ENCODE peak calls at places on chromosomes 16 and 17, in seven cellular contexts. P is endodermal cell; E is epithelial cell of prostate; O is foreskin keratinocyte; X is psoas muscle; B is effector memory CD4-positive, alpha-beta T cell; T is K562. N is an unnamed sample.

GRCh38 chr16:14371778-14372431 is 258.2 kb downstream of the PARN start:
- DNase-seq in P (peak), E (no peak), O (no peak), X (no peak), B (no peak), T (peak), N (no peak)

GRCh38 chr17:50364715-50365114 is 8.3 kb downstream of the MRPL27 start:
- DNase-seq in P (peak), E (no peak), O (no peak), X (no peak), B (no peak), T (no peak), N (no peak)

GRCh38 chr16:88634141-88634993 is 4.0 kb upstream of the IL17C start:
- DNase-seq in P (peak), E (no peak), O (no peak), X (peak), B (peak), T (peak), N (no peak)

GRCh38 chr17:56834380-56835258 is 668 bp downstream of the DGKE start:
- DNase-seq in P (peak), E (no peak), O (peak), X (peak), B (peak), T (peak), N (peak)

GRCh38 chr16:31876955-31877828 is 3.6 kb downstream of the ZNF267 start:
- DNase-seq in P (no peak), E (peak), O (peak), X (no peak), B (peak), T (no peak), N (no peak)

GRCh38 chr17:74831442-74832146 is 28.1 kb downstream of the GRIN2C start:
- DNase-seq in P (no peak), E (no peak), O (no peak), X (no peak), B (no peak), T (no peak), N (no peak)

GRCh38 chr17:39598635-39599005 is 9.1 kb downstream of the NEUROD2 start:
- DNase-seq in P (peak), E (no peak), O (no peak), X (no peak), B (no peak), T (no peak), N (no peak)

GRCh38 chr17:76091526-76092285 is 11.9 kb downstream of the EXOC7 start:
- DNase-seq in P (no peak), E (no peak), O (no peak), X (no peak), B (no peak), T (no peak), N (peak)

GRCh38 chr16:80460004-80460403 is 80.8 kb upstream of the DYNLRB2 start:
- DNase-seq in P (no peak), E (no peak), O (no peak), X (no peak), B (no peak), T (no peak), N (no peak)

GRCh38 chr17:19003966-19004600 is 481 bp downstream of the FAM83G start:
- DNase-seq in P (peak), E (no peak), O (peak), X (no peak), B (peak), T (peak), N (peak)

GRCh38 chr17:64498308-64499203 is 1.7 kb upstream of the POLG2 start:
- DNase-seq in P (no peak), E (no peak), O (no peak), X (no peak), B (no peak), T (no peak), N (no peak)

GRCh38 chr16:84144301-84144858 is 597 bp downstream of the HSDL1 start:
- DNase-seq in P (peak), E (no peak), O (peak), X (peak), B (peak), T (peak), N (peak)

GRCh38 chr16:30700491-30700890 is 1.5 kb downstream of the SRCAP start:
- DNase-seq in P (no peak), E (no peak), O (no peak), X (no peak), B (no peak), T (peak), N (no peak)

GRCh38 chr17:34584805-34585416 is 5.5 kb downstream of the TMEM132E start:
- DNase-seq in P (no peak), E (no peak), O (no peak), X (no peak), B (no peak), T (peak), N (no peak)

GRCh38 chr16:15650019-15650697 is at the start of gene NDE1:
- DNase-seq in P (peak), E (no peak), O (peak), X (peak), B (peak), T (peak), N (peak)

GRCh38 chr17:8873801-8874715 is 6.6 kb upstream of the PIK3R6 start:
- DNase-seq in P (peak), E (no peak), O (no peak), X (no peak), B (no peak), T (no peak), N (no peak)

GRCh38 chr17:8871081-8871581 is 3.7 kb upstream of the PIK3R6 start:
- DNase-seq in P (peak), E (no peak), O (no peak), X (no peak), B (no peak), T (no peak), N (no peak)

GRCh38 chr17:8872036-8872704 is 4.7 kb upstream of the PIK3R6 start:
- DNase-seq in P (peak), E (no peak), O (no peak), X (no peak), B (no peak), T (no peak), N (no peak)

GRCh38 chr17:8870406-8871040 is 3.0 kb upstream of the PIK3R6 start:
- DNase-seq in P (peak), E (no peak), O (no peak), X (no peak), B (no peak), T (no peak), N (no peak)

DNA sequence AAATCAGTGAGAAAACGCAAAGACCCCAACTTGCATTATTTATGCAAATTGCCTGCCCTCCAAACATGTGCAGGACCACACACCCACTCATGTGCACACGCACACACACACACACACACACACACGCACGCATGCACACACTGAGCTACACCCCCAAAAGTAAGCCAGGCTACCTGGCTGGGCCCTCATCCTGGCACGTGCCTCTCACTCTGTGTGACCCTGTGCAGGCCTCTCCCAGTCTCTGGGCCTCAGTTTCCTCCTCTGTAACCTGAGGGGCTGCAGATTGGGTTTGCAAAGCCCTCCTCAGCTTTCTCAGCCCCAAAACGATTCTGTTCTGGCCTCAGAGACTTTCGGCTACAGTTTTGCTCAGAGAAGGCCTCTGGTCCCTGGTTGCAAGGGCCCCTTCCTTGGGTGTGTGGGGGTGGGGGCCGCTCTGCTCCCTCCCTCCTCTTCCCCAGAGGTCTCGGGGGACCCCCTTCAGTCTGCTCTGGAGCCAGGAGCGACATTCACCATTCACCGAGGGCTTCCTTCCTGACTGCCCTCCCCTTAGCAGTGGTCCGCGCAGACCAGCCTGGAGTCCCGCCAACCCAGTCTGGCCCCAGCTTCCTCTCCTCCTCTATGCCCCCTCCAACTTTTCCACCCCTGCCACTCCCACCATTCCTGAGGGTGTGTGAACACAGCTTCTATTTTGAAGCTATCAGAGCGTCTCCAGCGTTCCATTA is 5.4 kb upstream of the PIK3R6 start:
- DNase-seq in P (no peak), E (no peak), O (no peak), X (no peak), B (no peak), T (no peak), N (no peak)
- H3K27ac ChIP-seq in P (no peak), E (no peak), O (no peak), X (no peak), B (no peak), T (no peak), N (no peak)

GRCh38 chr16:12157510-12158093 is 181.1 kb downstream of the SNX29 start:
- DNase-seq in P (no peak), E (no peak), O (no peak), X (no peak), B (no peak), T (no peak), N (no peak)
- H3K27ac ChIP-seq in P (no peak), E (peak), O (no peak), X (no peak), B (no peak), T (no peak), N (no peak)

GRCh38 chr17:72466606-72467005 is 345.8 kb downstream of the SOX9 start:
- DNase-seq in P (no peak), E (no peak), O (no peak), X (no peak), B (no peak), T (no peak), N (no peak)

GRCh38 chr17:72465191-72466024 is 344.6 kb downstream of the SOX9 start:
- DNase-seq in P (peak), E (peak), O (peak), X (no peak), B (no peak), T (no peak), N (peak)

GRCh38 chr17:72463287-72464102 is 342.7 kb downstream of the SOX9 start:
- DNase-seq in P (no peak), E (no peak), O (no peak), X (no peak), B (no peak), T (no peak), N (no peak)

GRCh38 chr17:72467841-72468653 is 347.2 kb downstream of the SOX9 start:
- DNase-seq in P (peak), E (peak), O (peak), X (no peak), B (no peak), T (no peak), N (no peak)

GRCh38 chr17:72466199-72466598 is 345.4 kb downstream of the SOX9 start:
- DNase-seq in P (no peak), E (peak), O (peak), X (no peak), B (no peak), T (no peak), N (no peak)
- H3K27ac ChIP-seq in P (no peak), E (peak), O (peak), X (no peak), B (no peak), T (no peak), N (peak)

GRCh38 chr17:45132302-45132568 is at the start of gene PLCD3:
- DNase-seq in P (no peak), E (no peak), O (no peak), X (no peak), B (peak), T (no peak), N (peak)
- H3K27ac ChIP-seq in P (no peak), E (peak), O (peak), X (peak), B (peak), T (peak), N (peak)

GRCh38 chr16:75188832-75189477 is 18.0 kb downstream of the CTRB2 start:
- DNase-seq in P (no peak), E (no peak), O (no peak), X (no peak), B (no peak), T (no peak), N (no peak)
- H3K27ac ChIP-seq in P (no peak), E (no peak), O (no peak), X (no peak), B (no peak), T (no peak), N (no peak)